ENCODE peak calls at places on chromosomes 1 and 21, in eight cellular contexts. Y, W, E, S, A, F, T and G are unnamed samples.

GRCh38 chr1:112393634-112393976 is 2.4 kb upstream of the CTTNBP2NL start:
- DNase-seq in E (no peak), Y (no peak), F (no peak), S (no peak), W (peak), T (no peak), A (peak), G (no peak)

GRCh38 chr1:33142483-33143065 is 39.3 kb downstream of the TRIM62 start:
- DNase-seq in A (no peak), F (no peak), T (no peak), E (no peak), S (no peak), Y (no peak), W (no peak), G (no peak)

GRCh38 chr1:37495875-37496274 is 18.7 kb downstream of the MEAF6 start:
- DNase-seq in T (no peak), F (no peak), A (no peak), S (no peak), W (no peak), Y (no peak), E (no peak), G (no peak)

GRCh38 chr1:244322791-244323521 is 128.8 kb downstream of the ADSS2 start:
- DNase-seq in Y (no peak), F (peak), W (peak), T (no peak), S (no peak), A (peak), E (no peak), G (peak)

GRCh38 chr1:111225717-111226400 is 1.7 kb upstream of the CHI3L2 start:
- DNase-seq in W (no peak), Y (no peak), T (no peak), E (no peak), F (no peak), S (no peak), A (peak), G (no peak)

GRCh38 chr21:35191754-35192153 is 142.7 kb upstream of the RUNX1 start:
- DNase-seq in F (no peak), S (no peak), T (no peak), A (no peak), E (no peak), W (no peak), Y (no peak), G (no peak)

GRCh38 chr1:108199781-108200626 is at the start of gene SLC25A24:
- DNase-seq in T (peak), A (peak), Y (peak), W (peak), S (peak), E (peak), F (peak), G (peak)

GRCh38 chr21:33266784-33267135 is 593 bp downstream of the IL10RB start:
- DNase-seq in S (no peak), A (no peak), Y (no peak), E (no peak), F (no peak), T (no peak), W (no peak), G (no peak)

GRCh38 chr1:30417001-30417700 is 306.2 kb downstream of the MATN1 start:
- DNase-seq in E (no peak), A (no peak), T (no peak), S (no peak), F (no peak), Y (no peak), W (no peak), G (no peak)

GRCh38 chr1:147641695-147642592 is 28.4 kb downstream of the ACP6 start:
- DNase-seq in S (no peak), F (peak), W (peak), T (no peak), E (peak), A (peak), Y (peak), G (no peak)

GRCh38 chr21:44569861-44570517 is 3.5 kb upstream of the KRTAP10-4 start:
- DNase-seq in S (no peak), Y (no peak), F (no peak), A (no peak), T (no peak), E (no peak), W (no peak), G (no peak)

GRCh38 chr1:94600556-94600955 is 59.0 kb upstream of the F3 start:
- DNase-seq in A (no peak), W (no peak), S (no peak), F (no peak), T (no peak), Y (no peak), E (no peak), G (no peak)

GRCh38 chr1:21638531-21639341 is 30.4 kb downstream of the RAP1GAP start:
- DNase-seq in W (peak), T (no peak), Y (no peak), E (no peak), F (no peak), S (no peak), A (peak), G (no peak)

GRCh38 chr1:111955755-111956154 is 33.7 kb downstream of the KCND3 start:
- DNase-seq in W (no peak), F (no peak), A (peak), Y (no peak), E (no peak), S (no peak), T (no peak), G (no peak)

GRCh38 chr1:246067432-246068021 is 439.6 kb downstream of the SMYD3 start:
- DNase-seq in T (no peak), A (peak), S (no peak), W (peak), E (no peak), Y (no peak), F (no peak), G (no peak)

GRCh38 chr1:202162049-202162417 is 1.6 kb upstream of the PTPN7 start:
- DNase-seq in S (peak), F (peak), W (peak), T (no peak), E (no peak), A (no peak), Y (no peak), G (no peak)

GRCh38 chr1:42806593-42806992 is 10.3 kb upstream of the ERMAP start:
- DNase-seq in S (no peak), Y (no peak), W (no peak), E (no peak), F (no peak), T (no peak), A (peak), G (no peak)

GRCh38 chr1:66495490-66495889 is 38.5 kb upstream of the SGIP1 start:
- DNase-seq in Y (no peak), S (no peak), W (no peak), F (no peak), E (no peak), T (no peak), A (no peak), G (no peak)

GRCh38 chr1:168136709-168137514 is at the start of gene GPR161:
- DNase-seq in A (peak), Y (peak), W (peak), S (no peak), T (no peak), F (peak), E (peak), G (peak)

GRCh38 chr1:21939650-21940374 is 2.7 kb upstream of the HSPG2 start:
- DNase-seq in A (peak), F (no peak), T (no peak), W (peak), E (no peak), Y (no peak), S (no peak), G (no peak)

GRCh38 chr1:162217674-162218073 is 148.2 kb downstream of the NOS1AP start:
- DNase-seq in T (no peak), S (no peak), Y (no peak), W (no peak), F (no peak), E (no peak), A (no peak), G (no peak)

GRCh38 chr1:218665216-218665615 is 320.1 kb downstream of the TGFB2 start:
- DNase-seq in A (peak), W (no peak), E (no peak), Y (no peak), S (no peak), T (peak), F (no peak), G (no peak)

GRCh38 chr1:212721388-212722247 is 22.0 kb upstream of the BATF3 start:
- DNase-seq in Y (no peak), S (no peak), T (no peak), E (no peak), F (peak), W (peak), A (peak), G (no peak)

GRCh38 chr1:179144621-179145020 is 62.8 kb downstream of the TOR3A start:
- DNase-seq in F (no peak), S (no peak), Y (no peak), A (no peak), T (no peak), E (no peak), W (no peak), G (no peak)

GRCh38 chr1:230012093-230012393 is 55.0 kb upstream of the GALNT2 start:
- DNase-seq in A (no peak), Y (no peak), S (no peak), F (no peak), E (no peak), T (no peak), W (no peak), G (no peak)

GRCh38 chr1:33182896-33183295 is 1.1 kb upstream of the TRIM62 start:
- DNase-seq in E (no peak), W (no peak), T (no peak), Y (no peak), F (no peak), S (no peak), A (no peak), G (no peak)

GRCh38 chr1:111214884-111215283 is 12.6 kb upstream of the CHI3L2 start:
- DNase-seq in E (no peak), A (no peak), Y (no peak), T (no peak), F (peak), W (no peak), S (no peak), G (no peak)

GRCh38 chr1:208154679-208155078 is 89.5 kb downstream of the PLXNA2 start:
- DNase-seq in Y (no peak), S (no peak), W (no peak), E (no peak), A (no peak), T (no peak), F (no peak), G (no peak)

GRCh38 chr1:226994357-226995063 is 54.4 kb downstream of the COQ8A start:
- DNase-seq in E (no peak), W (no peak), F (no peak), S (no peak), T (no peak), Y (no peak), A (no peak), G (no peak)

GRCh38 chr1:91589438-91589837 is 88.8 kb downstream of the CDC7 start:
- DNase-seq in S (no peak), F (no peak), E (no peak), Y (no peak), T (no peak), W (no peak), A (no peak), G (no peak)

GRCh38 chr1:1910651-1911389 is 4.2 kb upstream of the CALML6 start:
- DNase-seq in F (no peak), A (no peak), S (no peak), W (no peak), E (no peak), Y (no peak), T (no peak), G (no peak)

GRCh38 chr1:227950735-227951224 is 3.0 kb upstream of the WNT9A start:
- DNase-seq in W (no peak), A (no peak), S (no peak), F (no peak), T (no peak), E (no peak), Y (no peak), G (no peak)

GRCh38 chr1:225694151-225694603 is 41.3 kb upstream of the ENAH start:
- DNase-seq in F (no peak), W (peak), S (no peak), Y (no peak), E (no peak), A (peak), T (no peak), G (no peak)

GRCh38 chr1:212295579-212295978 is 10.4 kb downstream of the PPP2R5A start:
- DNase-seq in E (no peak), T (no peak), Y (no peak), W (no peak), F (no peak), A (no peak), S (no peak), G (no peak)

GRCh38 chr21:21436012-21436545 is 437.9 kb downstream of the NCAM2 start:
- DNase-seq in Y (no peak), A (peak), W (no peak), E (no peak), S (no peak), F (no peak), T (no peak), G (no peak)

GRCh38 chr21:24870633-24871032 is 736.6 kb downstream of the MRPL39 start:
- DNase-seq in A (no peak), F (no peak), W (no peak), S (no peak), T (no peak), Y (no peak), E (no peak), G (no peak)

GRCh38 chr1:7504438-7504720 is 266.7 kb upstream of the VAMP3 start:
- DNase-seq in F (no peak), A (no peak), E (no peak), Y (no peak), T (no peak), S (no peak), W (no peak), G (no peak)